ENCODE peak calls at places on chromosomes 1 and 21, in four cellular contexts. I is K562, M is GM12878, H is H1. G is an unnamed sample.

GRCh38 chr21:31497939-31498338 is 153.9 kb upstream of the TIAM1 start:
- DNase-seq in H (no peak), M (no peak), I (no peak), G (no peak)

GRCh38 chr1:228205526-228206436 is 2.1 kb upstream of the OBSCN start:
- DNase-seq in I (no peak), M (no peak), H (no peak), G (no peak)

GRCh38 chr1:70318191-70318590 is 36.3 kb downstream of the ANKRD13C start:
- DNase-seq in I (no peak), M (no peak), H (no peak), G (no peak)

GRCh38 chr1:205600085-205600484 is 31.7 kb downstream of the ELK4 start:
- DNase-seq in M (no peak), I (no peak), H (no peak), G (no peak)

GRCh38 chr1:107559881-107560280 is 405.1 kb downstream of the VAV3 start:
- DNase-seq in I (no peak), M (no peak), H (no peak), G (no peak)

GRCh38 chr1:203520315-203520714 is 26.4 kb downstream of the OPTC start:
- DNase-seq in M (no peak), H (no peak), I (no peak), G (no peak)

GRCh38 chr1:92299477-92300125 is 742 bp downstream of the RPAP2 start:
- DNase-seq in H (no peak), I (no peak), M (no peak), G (no peak)

GRCh38 chr1:94553323-94553730 is 11.8 kb upstream of the F3 start:
- DNase-seq in M (no peak), I (no peak), H (no peak), G (no peak)

GRCh38 chr1:53691326-53691725 is 47.6 kb downstream of the GLIS1 start:
- DNase-seq in H (no peak), M (no peak), I (no peak), G (no peak)

GRCh38 chr1:37633040-37633949 is 1.4 kb downstream of the RSPO1 start:
- DNase-seq in H (no peak), I (no peak), M (no peak), G (no peak)

GRCh38 chr1:54137532-54138061 is 15.2 kb downstream of the CDCP2 start:
- DNase-seq in M (no peak), H (no peak), I (no peak), G (no peak)

GRCh38 chr1:60906039-60906438 is 176.3 kb upstream of the NFIA start:
- DNase-seq in M (no peak), H (no peak), I (no peak), G (no peak)

GRCh38 chr1:150567341-150567716 is 12.1 kb downstream of the MCL1 start:
- DNase-seq in H (no peak), I (no peak), M (peak), G (no peak)

GRCh38 chr1:220451541-220451940 is 76.4 kb upstream of the MARK1 start:
- DNase-seq in M (no peak), H (no peak), I (no peak), G (no peak)

GRCh38 chr1:41621791-41622190 is 137.3 kb upstream of the EDN2 start:
- DNase-seq in I (no peak), H (no peak), M (no peak), G (no peak)

GRCh38 chr1:227320476-227320875 is 2.2 kb upstream of the CDC42BPA start:
- DNase-seq in H (no peak), I (no peak), M (no peak), G (no peak)

GRCh38 chr1:178908358-178908757 is 37.5 kb upstream of the ANGPTL1 start:
- DNase-seq in H (no peak), I (no peak), M (no peak), G (no peak)

GRCh38 chr1:35278886-35279554 is 10.5 kb downstream of the ZMYM4 start:
- DNase-seq in I (peak), H (no peak), M (no peak), G (no peak)

GRCh38 chr1:15381805-15382204 is 27.9 kb upstream of the EFHD2 start:
- DNase-seq in I (no peak), M (no peak), H (no peak), G (no peak)

GRCh38 chr1:74858136-74858535 is 125.2 kb downstream of the TYW3 start:
- DNase-seq in I (no peak), H (no peak), M (peak), G (no peak)

GRCh38 chr1:119012383-119012782 is 24.2 kb upstream of the TBX15 start:
- DNase-seq in H (no peak), I (no peak), M (no peak), G (no peak)

GRCh38 chr1:20440785-20441200 is 45.2 kb downstream of the CAMK2N1 start:
- DNase-seq in I (peak), M (no peak), H (peak), G (peak)

GRCh38 chr1:65605621-65606020 is 185.2 kb downstream of the LEPR start:
- DNase-seq in I (no peak), H (no peak), M (no peak), G (no peak)

GRCh38 chr1:108096089-108096488 is 104.1 kb downstream of the SLC25A24 start:
- DNase-seq in H (no peak), I (no peak), M (no peak), G (no peak)

GRCh38 chr21:44551290-44552015 is at the start of gene KRTAP10-2:
- DNase-seq in M (no peak), I (no peak), H (no peak), G (no peak)

GRCh38 chr1:53365405-53366063 is 37.7 kb upstream of the LRP8 start:
- DNase-seq in I (no peak), H (no peak), M (no peak), G (no peak)

GRCh38 chr1:93805027-93805426 is 74.0 kb downstream of the DNTTIP2 start:
- DNase-seq in H (no peak), M (no peak), I (no peak), G (no peak)

GRCh38 chr1:241423541-241424479 is 66.8 kb upstream of the RGS7 start:
- DNase-seq in M (no peak), I (peak), H (peak), G (no peak)

GRCh38 chr1:1359668-1360468 is 1.5 kb upstream of the MXRA8 start:
- DNase-seq in H (no peak), M (no peak), I (no peak), G (no peak)

GRCh38 chr1:59107516-59107915 is 189.4 kb upstream of the FGGY start:
- DNase-seq in M (no peak), I (no peak), H (no peak), G (no peak)

GRCh38 chr1:248892590-248892989 is 13.4 kb upstream of the PGBD2 start:
- DNase-seq in H (no peak), I (no peak), M (no peak), G (no peak)

GRCh38 chr1:208244584-208244916 is 366 bp upstream of the PLXNA2 start:
- DNase-seq in M (no peak), I (no peak), H (no peak), G (no peak)

GRCh38 chr1:243818978-243819377 is 31.1 kb downstream of the AKT3 start:
- DNase-seq in M (no peak), I (no peak), H (no peak), G (no peak)

GRCh38 chr1:228236744-228237143 is 28.9 kb downstream of the OBSCN start:
- DNase-seq in M (no peak), H (no peak), I (peak), G (peak)

GRCh38 chr1:147892731-147893214 is 9.8 kb upstream of the GJA8 start:
- DNase-seq in M (no peak), I (peak), H (no peak), G (peak)

GRCh38 chr1:202069670-202070069 is 53.0 kb upstream of the GPR37L1 start:
- DNase-seq in H (no peak), I (no peak), M (no peak), G (no peak)

DNA sequence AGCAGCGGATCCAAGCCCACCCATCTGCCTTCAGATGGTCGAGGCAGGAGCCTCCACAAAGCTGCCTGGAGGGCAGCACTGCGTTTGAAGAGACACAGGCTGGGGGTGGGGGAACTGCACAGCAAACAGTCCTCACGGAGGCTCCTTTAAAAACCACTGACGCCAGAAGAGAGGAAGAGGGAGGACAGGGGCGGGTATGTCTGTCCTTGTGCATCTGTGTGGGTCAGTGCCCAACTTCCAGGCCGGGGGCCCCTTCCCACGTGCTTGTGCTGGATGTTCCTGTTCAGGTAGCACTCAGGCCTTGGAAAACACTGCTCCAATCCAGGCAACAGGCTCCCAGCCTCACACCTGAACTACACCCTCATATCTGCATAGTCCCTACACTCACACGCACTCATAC is 7.7 kb downstream of the AHDC1 start:
- DNase-seq in M (no peak), H (no peak), I (no peak), G (no peak)
- TF ChIP-seq EGR1 in M (no peak), H (no peak), I (no peak), G (no peak)

GRCh38 chr1:68227598-68227997 is 4.7 kb downstream of the WLS start:
- DNase-seq in H (no peak), M (no peak), I (no peak), G (no peak)
- H3K4me2 ChIP-seq in H (no peak), M (no peak), I (no peak), G (no peak)

GRCh38 chr1:48741380-48741779 is 35.3 kb downstream of the BEND5 start:
- DNase-seq in H (no peak), I (no peak), M (no peak), G (no peak)
- TF ChIP-seq EGR1 in H (no peak), I (no peak), M (no peak), G (no peak)

DNA sequence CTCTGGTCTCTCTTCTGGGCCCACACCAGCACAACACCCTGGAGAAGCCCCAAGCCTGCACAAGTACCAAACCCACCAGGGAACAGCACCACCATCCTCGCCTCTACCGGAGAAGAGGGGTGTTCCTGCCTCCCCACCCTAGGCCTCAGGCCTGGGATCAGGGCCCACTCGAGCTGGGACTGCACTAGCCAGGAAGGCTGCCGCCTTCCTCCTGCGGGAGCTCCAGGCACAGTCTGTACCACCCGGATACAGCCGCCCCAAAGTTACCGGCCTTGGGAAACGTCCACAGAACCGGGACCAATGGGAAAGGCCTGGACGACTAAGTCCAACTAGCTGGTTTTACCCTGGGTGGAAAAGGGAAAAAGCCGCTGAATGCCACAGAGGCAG is 3.4 kb downstream of the TAL1 start:
- DNase-seq in M (no peak), H (no peak), I (no peak), G (no peak)
- H3K4me2 ChIP-seq in M (no peak), H (peak), I (peak), G (no peak)

DNA sequence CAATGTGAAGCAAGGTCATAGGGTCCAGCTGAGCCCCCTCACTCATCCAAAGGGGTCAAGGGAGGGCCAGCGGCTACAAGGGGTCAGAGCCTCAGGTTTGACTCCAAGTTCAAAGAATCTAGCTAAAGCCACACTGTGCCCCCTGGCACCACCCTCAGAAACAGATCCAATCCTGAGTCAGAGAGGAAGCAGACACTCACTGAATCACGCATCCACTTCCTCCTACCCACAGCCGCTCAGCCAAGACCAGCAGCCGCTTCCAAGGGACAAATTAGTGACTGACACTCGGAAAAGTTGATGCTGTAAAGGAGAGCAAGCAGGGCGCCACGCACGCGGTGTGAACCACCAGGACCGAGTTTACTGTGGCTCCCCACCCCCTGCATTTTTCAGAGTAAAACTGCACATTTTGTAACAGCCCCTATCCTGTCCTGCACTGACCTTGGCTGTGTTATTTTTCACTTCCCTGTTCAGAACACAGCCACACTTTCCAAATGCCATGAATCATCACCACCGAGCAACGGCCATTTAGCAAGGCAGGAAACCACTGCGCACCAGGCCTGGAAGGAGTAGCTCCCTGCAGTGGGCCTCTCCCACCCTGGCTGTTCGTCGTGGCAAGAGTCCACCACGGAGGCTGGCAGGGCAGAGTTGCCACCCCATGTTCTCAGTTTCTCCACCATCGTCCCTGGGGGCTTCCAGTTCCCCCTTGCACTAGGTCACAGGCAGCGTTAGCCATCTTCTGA is 147.8 kb downstream of the TOMM20 start:
- DNase-seq in I (peak), M (peak), H (no peak), G (peak)
- TF ChIP-seq EGR1 in I (no peak), M (no peak), H (no peak), G (no peak)

GRCh38 chr1:12150456-12151200 is 16.2 kb upstream of the TNFRSF1B start:
- DNase-seq in I (no peak), H (no peak), M (no peak), G (no peak)
- H3K4me2 ChIP-seq in I (no peak), H (no peak), M (peak), G (no peak)

GRCh38 chr1:169204184-169204583 is 97.7 kb downstream of the ATP1B1 start:
- DNase-seq in M (no peak), H (no peak), I (no peak), G (no peak)

GRCh38 chr1:169202836-169203235 is 96.3 kb downstream of the ATP1B1 start:
- DNase-seq in H (no peak), I (no peak), M (no peak), G (no peak)

GRCh38 chr1:169196566-169196965 is 90.1 kb downstream of the ATP1B1 start:
- DNase-seq in H (no peak), I (no peak), M (no peak), G (no peak)

GRCh38 chr1:169200319-169200718 is 93.8 kb downstream of the ATP1B1 start:
- DNase-seq in M (no peak), H (no peak), I (no peak), G (no peak)

DNA sequence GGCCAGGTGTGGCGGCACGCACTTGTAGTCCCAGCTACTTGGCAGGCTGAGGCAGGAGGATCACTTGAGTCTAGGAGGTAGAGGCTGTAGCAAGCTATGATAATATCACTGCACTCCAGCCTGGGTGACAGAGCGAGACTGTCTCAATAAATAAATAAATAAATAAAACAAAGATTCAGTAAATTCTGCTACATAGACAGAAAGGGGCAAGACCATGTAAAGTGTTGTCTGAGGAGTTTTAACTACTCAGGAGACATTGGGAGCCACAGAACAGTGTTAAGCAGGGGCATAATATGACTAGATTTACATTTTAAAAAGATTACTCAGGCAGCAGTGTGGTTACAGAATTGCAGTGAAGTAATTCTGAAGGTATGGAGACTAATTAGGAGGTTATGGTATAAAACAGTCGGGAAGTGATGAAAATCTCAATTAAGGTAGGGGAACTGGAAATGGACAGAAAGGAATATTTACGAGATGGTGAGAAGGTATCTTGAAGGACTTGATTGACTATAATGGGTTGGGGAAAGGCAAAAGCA is 94.7 kb downstream of the ATP1B1 start:
- DNase-seq in M (no peak), H (no peak), I (no peak), G (no peak)
- TF ChIP-seq EGR1 in M (no peak), H (no peak), I (no peak), G (no peak)

DNA sequence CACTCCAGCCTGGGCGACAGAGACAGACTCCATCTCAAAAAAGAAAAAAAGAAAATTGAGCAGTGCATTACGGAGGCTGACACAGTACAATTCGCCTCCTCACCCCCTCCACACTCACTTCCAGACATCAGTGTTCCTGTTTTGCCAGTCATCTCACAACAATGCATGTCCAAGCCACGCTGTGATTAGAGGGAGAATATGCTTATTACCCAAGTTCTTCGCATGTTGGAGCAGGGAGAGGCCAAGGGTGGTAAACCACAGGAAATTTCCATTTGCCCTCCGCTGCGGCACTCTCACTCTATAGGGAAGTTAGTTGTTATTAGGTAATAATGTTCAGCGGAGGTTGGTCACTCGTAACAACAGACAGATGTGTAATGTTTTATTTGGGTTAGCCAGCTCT is 32.9 kb downstream of the KCNJ15 start:
- DNase-seq in H (no peak), I (no peak), M (no peak), G (no peak)
- H3K4me2 ChIP-seq in H (no peak), I (no peak), M (no peak), G (no peak)

GRCh38 chr1:84298336-84298687 is 3.2 kb upstream of the SAMD13 start:
- DNase-seq in H (no peak), I (peak), M (no peak), G (no peak)
- TF ChIP-seq EGR1 in H (no peak), I (peak), M (no peak), G (no peak)

DNA sequence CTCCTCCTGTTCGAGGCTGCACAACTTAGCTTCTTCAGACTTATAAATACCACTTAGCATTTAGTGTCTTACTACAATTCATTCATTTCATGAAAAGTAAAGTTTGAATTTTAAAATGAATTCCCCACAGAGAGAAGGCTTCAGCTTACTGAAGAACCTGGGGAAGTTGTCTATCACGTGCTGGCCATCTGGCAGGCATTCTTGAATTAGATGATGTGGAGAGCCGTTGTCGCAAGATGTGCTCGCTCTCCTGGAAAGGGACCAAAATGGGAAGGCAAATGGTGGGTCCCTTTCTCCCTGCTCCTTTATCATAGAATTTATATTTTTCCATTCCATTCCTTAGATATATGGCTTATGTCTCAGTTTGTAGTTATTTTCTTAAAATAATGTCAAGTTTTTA is 90.5 kb downstream of the CD247 start:
- DNase-seq in I (no peak), H (no peak), M (no peak), G (no peak)
- H3K4me2 ChIP-seq in I (no peak), H (no peak), M (no peak), G (no peak)